ENCODE peak calls at places on chromosomes 7 and 10, in ten cellular contexts. One of them, this sample, is unnamed.

GRCh38 chr7:71386200-71386599 is 254.3 kb downstream of the GALNT17 start:
- DNase-seq in fibroblast of pulmonary artery: no peak
- DNase-seq in suprapubic skin: no peak
- DNase-seq in GM23338: no peak
- DNase-seq in astrocyte: no peak
- DNase-seq in ovary: no peak
- DNase-seq in OCI-LY7: no peak
- DNase-seq in lower lobe of right lung: no peak
- DNase-seq in transverse colon: no peak
- DNase-seq in GM12878: no peak
- DNase-seq in this sample: no peak

GRCh38 chr7:134331393-134331792 is 14.7 kb upstream of the SLC35B4 start:
- DNase-seq in fibroblast of pulmonary artery: no peak
- DNase-seq in suprapubic skin: no peak
- DNase-seq in GM23338: no peak
- DNase-seq in astrocyte: no peak
- DNase-seq in ovary: no peak
- DNase-seq in OCI-LY7: no peak
- DNase-seq in lower lobe of right lung: no peak
- DNase-seq in transverse colon: no peak
- DNase-seq in GM12878: no peak
- DNase-seq in this sample: no peak

GRCh38 chr7:131608112-131608498 is 51.7 kb upstream of the PODXL start:
- DNase-seq in fibroblast of pulmonary artery: no peak
- DNase-seq in suprapubic skin: no peak
- DNase-seq in GM23338: no peak
- DNase-seq in astrocyte: no peak
- DNase-seq in ovary: no peak
- DNase-seq in OCI-LY7: no peak
- DNase-seq in lower lobe of right lung: no peak
- DNase-seq in transverse colon: no peak
- DNase-seq in GM12878: no peak
- DNase-seq in this sample: no peak

GRCh38 chr10:75429159-75429827 is 2.1 kb upstream of the LRMDA start:
- DNase-seq in fibroblast of pulmonary artery: no peak
- DNase-seq in suprapubic skin: no peak
- DNase-seq in GM23338: no peak
- DNase-seq in astrocyte: no peak
- DNase-seq in ovary: no peak
- DNase-seq in OCI-LY7: no peak
- DNase-seq in lower lobe of right lung: no peak
- DNase-seq in transverse colon: no peak
- DNase-seq in GM12878: no peak
- DNase-seq in this sample: no peak

GRCh38 chr7:81645435-81645834 is 124.4 kb downstream of the HGF start:
- DNase-seq in fibroblast of pulmonary artery: no peak
- DNase-seq in suprapubic skin: no peak
- DNase-seq in GM23338: no peak
- DNase-seq in astrocyte: no peak
- DNase-seq in ovary: no peak
- DNase-seq in OCI-LY7: no peak
- DNase-seq in lower lobe of right lung: no peak
- DNase-seq in transverse colon: no peak
- DNase-seq in GM12878: no peak
- DNase-seq in this sample: no peak

GRCh38 chr7:96638669-96639068 is 71.0 kb downstream of the SEM1 start:
- DNase-seq in fibroblast of pulmonary artery: no peak
- DNase-seq in suprapubic skin: no peak
- DNase-seq in GM23338: no peak
- DNase-seq in astrocyte: no peak
- DNase-seq in ovary: no peak
- DNase-seq in OCI-LY7: no peak
- DNase-seq in lower lobe of right lung: no peak
- DNase-seq in transverse colon: no peak
- DNase-seq in GM12878: no peak
- DNase-seq in this sample: no peak

GRCh38 chr7:40647719-40648118 is 512.9 kb downstream of the SUGCT start:
- DNase-seq in fibroblast of pulmonary artery: no peak
- DNase-seq in suprapubic skin: no peak
- DNase-seq in GM23338: no peak
- DNase-seq in astrocyte: peak; percentile 60
- DNase-seq in ovary: no peak
- DNase-seq in OCI-LY7: no peak
- DNase-seq in lower lobe of right lung: no peak
- DNase-seq in transverse colon: no peak
- DNase-seq in GM12878: no peak
- DNase-seq in this sample: no peak

GRCh38 chr10:49364747-49365146 is 31.1 kb downstream of the DRGX start:
- DNase-seq in fibroblast of pulmonary artery: no peak
- DNase-seq in suprapubic skin: no peak
- DNase-seq in GM23338: no peak
- DNase-seq in astrocyte: no peak
- DNase-seq in ovary: no peak
- DNase-seq in OCI-LY7: no peak
- DNase-seq in lower lobe of right lung: no peak
- DNase-seq in transverse colon: no peak
- DNase-seq in GM12878: no peak
- DNase-seq in this sample: no peak

GRCh38 chr7:117111532-117111931 is 158.2 kb downstream of the ST7 start:
- DNase-seq in fibroblast of pulmonary artery: no peak
- DNase-seq in suprapubic skin: no peak
- DNase-seq in GM23338: no peak
- DNase-seq in astrocyte: no peak
- DNase-seq in ovary: no peak
- DNase-seq in OCI-LY7: no peak
- DNase-seq in lower lobe of right lung: no peak
- DNase-seq in transverse colon: no peak
- DNase-seq in GM12878: no peak
- DNase-seq in this sample: no peak

GRCh38 chr7:30351724-30352123 is 67.3 kb downstream of the ZNRF2 start:
- DNase-seq in fibroblast of pulmonary artery: no peak
- DNase-seq in suprapubic skin: no peak
- DNase-seq in GM23338: no peak
- DNase-seq in astrocyte: no peak
- DNase-seq in ovary: no peak
- DNase-seq in OCI-LY7: no peak
- DNase-seq in lower lobe of right lung: no peak
- DNase-seq in transverse colon: no peak
- DNase-seq in GM12878: no peak
- DNase-seq in this sample: no peak

GRCh38 chr7:84092207-84092606 is 102.4 kb downstream of the SEMA3A start:
- DNase-seq in fibroblast of pulmonary artery: peak; percentile 38
- DNase-seq in suprapubic skin: no peak
- DNase-seq in GM23338: no peak
- DNase-seq in astrocyte: no peak
- DNase-seq in ovary: no peak
- DNase-seq in OCI-LY7: no peak
- DNase-seq in lower lobe of right lung: no peak
- DNase-seq in transverse colon: no peak
- DNase-seq in GM12878: no peak
- DNase-seq in this sample: no peak

GRCh38 chr10:43667736-43668371 is 19.2 kb upstream of the ZNF32 start:
- DNase-seq in fibroblast of pulmonary artery: no peak
- DNase-seq in suprapubic skin: no peak
- DNase-seq in GM23338: peak; percentile 29
- DNase-seq in astrocyte: no peak
- DNase-seq in ovary: no peak
- DNase-seq in OCI-LY7: no peak
- DNase-seq in lower lobe of right lung: no peak
- DNase-seq in transverse colon: no peak
- DNase-seq in GM12878: no peak
- DNase-seq in this sample: no peak

GRCh38 chr10:43676360-43676759 is 27.7 kb upstream of the ZNF32 start:
- DNase-seq in fibroblast of pulmonary artery: no peak
- DNase-seq in suprapubic skin: no peak
- DNase-seq in GM23338: no peak
- DNase-seq in astrocyte: no peak
- DNase-seq in ovary: no peak
- DNase-seq in OCI-LY7: no peak
- DNase-seq in lower lobe of right lung: no peak
- DNase-seq in transverse colon: no peak
- DNase-seq in GM12878: no peak
- DNase-seq in this sample: no peak

GRCh38 chr10:43673471-43673870 is 24.8 kb upstream of the ZNF32 start:
- DNase-seq in fibroblast of pulmonary artery: no peak
- DNase-seq in suprapubic skin: no peak
- DNase-seq in GM23338: no peak
- DNase-seq in astrocyte: peak; percentile 16
- DNase-seq in ovary: no peak
- DNase-seq in OCI-LY7: no peak
- DNase-seq in lower lobe of right lung: no peak
- DNase-seq in transverse colon: no peak
- DNase-seq in GM12878: no peak
- DNase-seq in this sample: no peak

GRCh38 chr10:43674546-43675205 is 26.0 kb upstream of the ZNF32 start:
- DNase-seq in fibroblast of pulmonary artery: no peak
- DNase-seq in suprapubic skin: no peak
- DNase-seq in GM23338: no peak
- DNase-seq in astrocyte: no peak
- DNase-seq in ovary: no peak
- DNase-seq in OCI-LY7: no peak
- DNase-seq in lower lobe of right lung: no peak
- DNase-seq in transverse colon: no peak
- DNase-seq in GM12878: no peak
- DNase-seq in this sample: no peak

GRCh38 chr10:43671659-43672555 is 23.2 kb upstream of the ZNF32 start:
- DNase-seq in fibroblast of pulmonary artery: peak; percentile 86
- DNase-seq in suprapubic skin: no peak
- DNase-seq in GM23338: peak; percentile 88
- DNase-seq in astrocyte: peak; percentile 47
- DNase-seq in ovary: peak; percentile 53
- DNase-seq in OCI-LY7: peak; percentile 67
- DNase-seq in lower lobe of right lung: no peak
- DNase-seq in transverse colon: peak; percentile 30
- DNase-seq in GM12878: no peak
- DNase-seq in this sample: no peak
- TF ChIP-seq CTCF in fibroblast of pulmonary artery: peak; percentile 61
- TF ChIP-seq CTCF in suprapubic skin: peak; percentile 78
- TF ChIP-seq CTCF in GM23338: peak; percentile 89
- TF ChIP-seq CTCF in astrocyte: peak; percentile 75
- TF ChIP-seq CTCF in ovary: peak; percentile 44
- TF ChIP-seq CTCF in OCI-LY7: peak; percentile 89
- TF ChIP-seq CTCF in lower lobe of right lung: peak; percentile 83
- TF ChIP-seq CTCF in transverse colon: peak; percentile 78
- TF ChIP-seq CTCF in GM12878: peak; percentile 82
- TF ChIP-seq CTCF in this sample: peak; percentile 56

DNA sequence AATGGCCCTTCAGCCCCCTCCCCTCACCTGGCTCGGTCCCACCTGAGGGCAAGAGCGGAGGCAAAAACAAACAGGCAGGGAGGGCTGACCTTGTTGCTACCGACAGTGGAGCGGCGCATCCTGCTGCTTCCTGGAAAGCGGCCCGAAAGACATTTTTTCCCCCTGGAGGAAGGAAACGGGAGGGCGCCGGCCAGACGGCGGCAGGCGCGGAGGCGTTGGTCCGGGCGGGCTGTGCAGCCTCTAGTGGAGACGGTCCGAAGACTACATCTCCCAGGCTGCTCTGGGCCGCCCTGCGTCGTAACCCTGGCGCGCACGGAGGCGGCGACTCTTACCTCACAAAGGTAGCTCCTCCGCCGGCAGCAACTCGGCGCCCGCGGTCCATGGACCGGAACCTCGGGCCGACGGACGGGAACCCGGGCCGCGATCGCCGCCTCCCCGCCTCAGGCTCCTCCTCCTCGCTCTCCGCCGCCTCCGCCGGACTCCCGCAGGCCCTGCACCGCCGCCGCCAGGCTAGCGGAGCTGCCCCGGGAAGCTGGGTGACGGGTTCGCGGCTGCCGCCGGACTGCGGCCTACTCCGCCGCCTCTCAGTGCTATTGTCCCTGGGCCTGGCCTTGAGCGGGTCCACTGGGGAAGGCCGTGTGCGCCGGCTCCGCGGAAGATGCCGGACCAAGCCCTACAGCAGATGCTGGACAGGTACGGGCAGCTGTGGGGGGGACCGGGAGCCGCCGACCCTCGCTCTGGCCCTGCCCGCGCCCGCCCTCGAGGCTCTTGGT is at the start of the genes CPEB3 and MARCHF5:
- DNase-seq in fibroblast of pulmonary artery: peak; percentile 98
- DNase-seq in suprapubic skin: peak; percentile 97
- DNase-seq in GM23338: peak; percentile 98
- DNase-seq in astrocyte: peak; percentile 92
- DNase-seq in ovary: peak; percentile 96
- DNase-seq in OCI-LY7: peak; percentile 95
- DNase-seq in lower lobe of right lung: peak; percentile 99
- DNase-seq in transverse colon: peak; percentile 97
- DNase-seq in GM12878: peak; percentile 77
- DNase-seq in this sample: peak; percentile 74
- TF ChIP-seq CTCF in fibroblast of pulmonary artery: peak; percentile 58
- TF ChIP-seq CTCF in suprapubic skin: peak; percentile 82
- TF ChIP-seq CTCF in GM23338: peak; percentile 42
- TF ChIP-seq CTCF in astrocyte: peak; percentile 40
- TF ChIP-seq CTCF in ovary: peak; percentile 56
- TF ChIP-seq CTCF in OCI-LY7: peak; percentile 60
- TF ChIP-seq CTCF in lower lobe of right lung: peak; percentile 69
- TF ChIP-seq CTCF in transverse colon: peak; percentile 65
- TF ChIP-seq CTCF in GM12878: peak; percentile 41
- TF ChIP-seq CTCF in this sample: peak; percentile 92

GRCh38 chr7:20539201-20539600 is 76.3 kb upstream of the ABCB5 start:
- DNase-seq in fibroblast of pulmonary artery: peak; percentile 14
- DNase-seq in suprapubic skin: no peak
- DNase-seq in GM23338: peak; percentile 84
- DNase-seq in astrocyte: no peak
- DNase-seq in ovary: no peak
- DNase-seq in OCI-LY7: peak; percentile 20
- DNase-seq in lower lobe of right lung: no peak
- DNase-seq in transverse colon: no peak
- DNase-seq in GM12878: no peak
- DNase-seq in this sample: no peak
- TF ChIP-seq CTCF in fibroblast of pulmonary artery: peak; percentile 22
- TF ChIP-seq CTCF in suprapubic skin: no peak
- TF ChIP-seq CTCF in GM23338: peak; percentile 82
- TF ChIP-seq CTCF in astrocyte: peak; percentile 20
- TF ChIP-seq CTCF in ovary: no peak
- TF ChIP-seq CTCF in OCI-LY7: peak; percentile 61
- TF ChIP-seq CTCF in lower lobe of right lung: no peak
- TF ChIP-seq CTCF in transverse colon: no peak
- TF ChIP-seq CTCF in GM12878: no peak
- TF ChIP-seq CTCF in this sample: no peak

GRCh38 chr10:88505265-88505664 is 77.9 kb downstream of the RNLS start:
- DNase-seq in fibroblast of pulmonary artery: no peak
- DNase-seq in suprapubic skin: no peak
- DNase-seq in GM23338: no peak
- DNase-seq in astrocyte: no peak
- DNase-seq in ovary: no peak
- DNase-seq in OCI-LY7: no peak
- DNase-seq in lower lobe of right lung: no peak
- DNase-seq in transverse colon: no peak
- DNase-seq in GM12878: no peak
- DNase-seq in this sample: no peak
- TF ChIP-seq CTCF in fibroblast of pulmonary artery: no peak
- TF ChIP-seq CTCF in suprapubic skin: no peak
- TF ChIP-seq CTCF in GM23338: no peak
- TF ChIP-seq CTCF in astrocyte: no peak
- TF ChIP-seq CTCF in ovary: no peak
- TF ChIP-seq CTCF in OCI-LY7: no peak
- TF ChIP-seq CTCF in lower lobe of right lung: no peak
- TF ChIP-seq CTCF in transverse colon: no peak
- TF ChIP-seq CTCF in GM12878: no peak
- TF ChIP-seq CTCF in this sample: no peak

GRCh38 chr10:71708301-71708703 is 11.3 kb downstream of the C10orf105 start:
- DNase-seq in fibroblast of pulmonary artery: peak; percentile 42
- DNase-seq in suprapubic skin: peak; percentile 74
- DNase-seq in GM23338: peak; percentile 82
- DNase-seq in astrocyte: no peak
- DNase-seq in ovary: peak; percentile 76
- DNase-seq in OCI-LY7: peak; percentile 73
- DNase-seq in lower lobe of right lung: peak; percentile 77
- DNase-seq in transverse colon: peak; percentile 62
- DNase-seq in GM12878: no peak
- DNase-seq in this sample: no peak
- TF ChIP-seq CTCF in fibroblast of pulmonary artery: peak; percentile 85
- TF ChIP-seq CTCF in suprapubic skin: peak; percentile 47
- TF ChIP-seq CTCF in GM23338: peak; percentile 99
- TF ChIP-seq CTCF in astrocyte: peak; percentile 62
- TF ChIP-seq CTCF in ovary: peak; percentile 65
- TF ChIP-seq CTCF in OCI-LY7: peak; percentile 98
- TF ChIP-seq CTCF in lower lobe of right lung: peak; percentile 88
- TF ChIP-seq CTCF in transverse colon: peak; percentile 78
- TF ChIP-seq CTCF in GM12878: peak; percentile 82
- TF ChIP-seq CTCF in this sample: peak; percentile 78

This sample was measured in esophagus squamous epithelium.